ENCODE peak calls at places on chromosomes 12 and 14, in five cellular contexts. Y, D, U, V and T are unnamed samples. For H3F3A, the result is how much of the 10 kb centered on the place peaks cover.

GRCh38 chr12:57739387-57739786 is 845 bp upstream of the AGAP2 start:
- DNase-seq in Y (no peak), D (no peak), U (no peak), V (peak), T (no peak)

GRCh38 chr14:72617391-72618011 is 276.4 kb downstream of the DPF3 start:
- DNase-seq in Y (no peak), D (no peak), U (peak), V (peak), T (no peak)

GRCh38 chr14:100083706-100084105 is 18.5 kb downstream of the EVL start:
- DNase-seq in Y (no peak), D (no peak), U (no peak), V (no peak), T (no peak)

GRCh38 chr12:52334185-52334584 is 13.0 kb upstream of the KRT83 start:
- DNase-seq in Y (no peak), D (no peak), U (no peak), V (no peak), T (no peak)

GRCh38 chr14:74599946-74600345 is 12.1 kb downstream of the LTBP2 start:
- DNase-seq in Y (no peak), D (no peak), U (no peak), V (no peak), T (no peak)

GRCh38 chr12:18141583-18141982 is 51.6 kb upstream of the RERGL start:
- DNase-seq in Y (no peak), D (no peak), U (no peak), V (no peak), T (peak)

GRCh38 chr12:111219440-111219839 is 149.5 kb downstream of the PHETA1 start:
- DNase-seq in Y (no peak), D (no peak), U (no peak), V (no peak), T (no peak)

GRCh38 chr14:95465936-95466335 is 50.5 kb downstream of the SYNE3 start:
- DNase-seq in Y (no peak), D (no peak), U (no peak), V (no peak), T (no peak)

GRCh38 chr14:68471029-68471963 is 321.6 kb downstream of the ZFP36L1 start:
- DNase-seq in Y (no peak), D (no peak), U (peak), V (peak), T (no peak)

GRCh38 chr12:94049718-94050117 is 98.7 kb upstream of the PLXNC1 start:
- DNase-seq in Y (no peak), D (no peak), U (no peak), V (no peak), T (no peak)

GRCh38 chr12:52952082-52952801 is 3.3 kb downstream of the KRT18 start:
- DNase-seq in Y (no peak), D (no peak), U (no peak), V (no peak), T (peak)

GRCh38 chr12:23084236-23084995 is 459.4 kb downstream of the ETNK1 start:
- DNase-seq in Y (no peak), D (no peak), U (no peak), V (no peak), T (peak)

GRCh38 chr12:62294378-62294777 is 34.2 kb downstream of the USP15 start:
- DNase-seq in Y (no peak), D (no peak), U (no peak), V (no peak), T (no peak)

DNA sequence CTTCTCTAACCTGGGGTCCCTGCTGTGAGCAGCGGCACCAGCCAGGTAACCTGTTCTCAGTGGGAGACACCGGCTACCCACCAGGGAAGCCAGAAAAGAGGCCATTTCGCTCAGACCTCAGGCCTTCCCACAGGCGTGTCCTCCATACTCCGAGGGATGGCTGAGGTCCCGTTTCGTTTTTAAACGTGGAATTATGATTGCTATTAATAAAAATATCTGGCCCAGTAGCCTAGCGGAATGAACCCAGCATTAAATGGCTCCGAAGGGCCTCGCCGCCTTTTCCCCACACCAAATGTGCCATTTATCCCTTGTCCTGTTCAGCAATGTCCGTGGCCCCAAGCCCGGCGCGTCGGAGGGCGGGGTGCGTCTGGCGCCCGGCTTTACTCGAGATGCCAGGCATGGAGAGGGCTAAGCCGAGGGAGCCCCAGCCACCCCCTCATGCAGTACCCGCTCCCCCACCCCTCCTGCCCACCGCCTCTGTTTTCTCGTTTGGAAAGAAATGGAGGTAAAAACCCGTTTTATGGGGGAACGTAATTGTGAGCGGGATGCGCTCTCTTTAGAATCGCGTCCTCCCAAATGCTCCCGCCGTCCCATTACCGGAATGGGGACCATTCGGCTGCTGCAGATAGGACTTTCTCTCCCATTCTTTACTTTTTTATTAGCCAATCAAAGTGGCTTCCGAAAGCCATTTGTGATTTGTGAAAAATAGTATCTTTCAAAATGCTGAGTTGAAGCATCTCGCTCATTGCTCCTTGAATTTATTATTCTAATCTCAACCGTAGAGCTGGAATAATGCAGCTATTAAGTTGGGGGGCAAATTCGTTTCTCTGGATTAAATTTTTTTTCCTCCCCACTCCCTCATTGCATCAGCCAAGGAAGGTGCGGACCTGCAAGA is 5.8 kb downstream of the HOXC8 start:
- DNase-seq in Y (no peak), D (no peak), U (no peak), V (no peak), T (no peak)
- TF ChIP-seq EZH2 in Y (no peak), D (no peak), U (peak), V (peak), T (no peak)

GRCh38 chr14:22598896-22599244 is 770 bp downstream of the ABHD4 start:
- DNase-seq in Y (peak), D (peak), U (peak), V (peak), T (peak)
- TF ChIP-seq CTCF in Y (peak), D (no peak), U (peak), V (peak), T (peak)

GRCh38 chr12:89087876-89088275 is 264.4 kb downstream of the DUSP6 start:
- DNase-seq in Y (no peak), D (no peak), U (peak), V (peak), T (no peak)

GRCh38 chr12:89087149-89087834 is 265.0 kb downstream of the DUSP6 start:
- DNase-seq in Y (no peak), D (no peak), U (peak), V (no peak), T (no peak)

GRCh38 chr12:89091293-89091841 is 260.9 kb downstream of the DUSP6 start:
- DNase-seq in Y (no peak), D (no peak), U (no peak), V (no peak), T (no peak)

DNA sequence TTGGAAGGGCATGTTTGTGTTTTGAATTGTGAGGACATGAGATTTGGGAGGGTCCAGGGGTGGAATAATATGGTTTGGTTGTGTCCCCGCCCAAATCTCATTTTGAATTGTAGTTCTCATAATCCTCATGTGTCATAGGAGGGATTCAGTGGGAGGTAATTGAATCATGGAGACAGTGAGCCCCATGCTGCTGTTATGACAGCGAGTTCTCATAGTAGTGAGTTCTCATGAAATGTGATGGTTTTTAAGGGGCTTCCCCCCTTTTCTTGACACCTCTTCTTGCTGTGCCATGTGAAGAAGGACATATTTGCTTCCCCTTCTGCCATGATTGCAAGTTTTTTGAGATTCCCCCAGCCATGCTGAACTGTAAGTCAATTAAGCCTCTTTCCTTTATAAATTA is 260.0 kb downstream of the DUSP6 start:
- DNase-seq in Y (no peak), D (no peak), U (no peak), V (no peak), T (no peak)
- H3F3A ChIP-seq in Y (under half), D (under half), U (under half), V (under half), T (under half)

GRCh38 chr12:117033382-117034045 is 65.7 kb downstream of the TESC start:
- DNase-seq in Y (no peak), D (no peak), U (no peak), V (no peak), T (no peak)
- TF ChIP-seq EZH2 in Y (no peak), D (no peak), U (no peak), V (no peak), T (no peak)

DNA sequence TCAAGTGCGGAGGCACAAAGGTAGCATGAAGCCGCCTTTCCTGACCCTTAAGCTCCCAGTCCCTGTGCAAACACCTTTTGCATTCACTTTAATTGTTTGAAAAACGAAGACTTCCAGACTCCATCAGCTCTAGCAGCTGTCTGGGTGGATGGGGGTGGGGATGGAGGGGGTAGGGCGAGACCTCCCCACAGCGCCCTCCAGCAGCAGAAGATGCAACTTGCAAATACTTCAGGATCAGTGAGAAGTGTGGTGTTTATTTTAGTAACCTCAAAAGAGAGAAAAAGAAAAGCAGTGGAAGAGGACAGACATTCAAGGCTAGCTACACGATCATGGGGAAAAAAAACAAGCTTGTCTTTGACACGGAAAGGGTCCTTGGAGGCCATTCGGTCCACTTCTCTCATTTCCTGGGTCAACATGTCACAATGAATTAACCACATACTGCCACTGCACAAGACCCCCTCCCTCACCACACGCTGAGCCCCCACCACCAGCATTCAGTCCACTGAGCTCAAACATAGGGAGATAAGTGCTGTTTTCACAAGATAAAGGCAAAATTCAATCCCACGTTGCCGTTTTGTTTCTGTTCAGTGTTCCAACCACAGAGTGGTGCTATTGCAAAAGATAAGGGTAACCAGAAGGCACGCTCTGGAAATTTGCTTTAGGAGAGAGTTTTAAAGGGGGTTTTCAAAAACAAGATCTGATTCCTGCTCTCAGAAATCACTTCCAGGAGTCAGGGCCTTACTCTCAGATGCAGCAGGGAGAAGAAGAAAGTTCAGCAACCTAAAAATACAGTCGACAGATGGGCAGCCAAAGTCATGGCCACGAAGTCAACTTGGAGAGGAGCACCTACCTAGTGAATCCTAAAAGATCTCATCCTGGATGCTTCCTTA is 3.3 kb upstream of the NTF3 start:
- DNase-seq in Y (no peak), D (no peak), U (peak), V (peak), T (peak)
- TF ChIP-seq CTCF in Y (peak), D (peak), U (peak), V (peak), T (peak)